ENCODE peak calls at places on chromosomes 12 and 14, in four cellular contexts. L, V, D and K are unnamed samples.

GRCh38 chr14:67510836-67511235 is 22.3 kb upstream of the PLEKHH1 start:
- DNase-seq in D (no peak), V (no peak), L (no peak), K (no peak)

GRCh38 chr12:91181053-91181452 is 1.6 kb downstream of the DCN start:
- DNase-seq in L (no peak), V (no peak), D (no peak), K (no peak)

GRCh38 chr12:69154585-69155363 is 84.6 kb upstream of the CPSF6 start:
- DNase-seq in D (peak), L (peak), V (peak), K (peak)

GRCh38 chr14:94575730-94576585 is 5.3 kb upstream of the SERPINA5 start:
- DNase-seq in L (no peak), V (no peak), D (no peak), K (no peak)

GRCh38 chr12:50006754-50007442 is 18.4 kb downstream of the RACGAP1 start:
- DNase-seq in D (no peak), V (no peak), L (no peak), K (no peak)

GRCh38 chr12:45008211-45008610 is 42.7 kb downstream of the DBX2 start:
- DNase-seq in V (no peak), D (no peak), L (no peak), K (no peak)

GRCh38 chr12:95984685-95985084 is 11.5 kb downstream of the HAL start:
- DNase-seq in V (no peak), D (no peak), L (no peak), K (no peak)

GRCh38 chr14:69357544-69358200 is 40.4 kb downstream of the ERH start:
- DNase-seq in V (no peak), L (no peak), D (no peak), K (no peak)

GRCh38 chr12:124195226-124195938 is 99.5 kb upstream of the RFLNA start:
- DNase-seq in D (no peak), V (peak), L (no peak), K (no peak)

GRCh38 chr12:47362131-47362686 is 282.4 kb upstream of the AMIGO2 start:
- DNase-seq in D (no peak), L (no peak), V (no peak), K (no peak)

GRCh38 chr14:92500491-92500941 is 13.1 kb upstream of the RIN3 start:
- DNase-seq in D (no peak), L (no peak), V (peak), K (no peak)

GRCh38 chr14:21069388-21070082 is 569 bp upstream of the ARHGEF40 start:
- DNase-seq in D (no peak), V (peak), L (peak), K (no peak)

GRCh38 chr14:24368562-24369252 is 723 bp downstream of the NFATC4 start:
- DNase-seq in V (peak), D (no peak), L (peak), K (no peak)

GRCh38 chr14:105473677-105474477 is 744 bp upstream of the CRIP2 start:
- DNase-seq in D (peak), V (peak), L (peak), K (peak)

GRCh38 chr12:11958216-11959091 is 112.3 kb upstream of the BCL2L14 start:
- DNase-seq in L (peak), D (no peak), V (no peak), K (peak)

GRCh38 chr12:127083028-127083949 is 1183.7 kb upstream of the TMEM132C start:
- DNase-seq in D (no peak), L (peak), V (no peak), K (peak)

GRCh38 chr14:72948481-72949138 is 22.3 kb downstream of the DCAF4 start:
- DNase-seq in D (peak), L (peak), V (peak), K (peak)

GRCh38 chr12:122753213-122753571 is 568 bp downstream of the DENR start:
- DNase-seq in L (no peak), D (no peak), V (no peak), K (no peak)

GRCh38 chr12:70581199-70581598 is 56.0 kb downstream of the PTPRB start:
- DNase-seq in L (no peak), V (no peak), D (no peak), K (no peak)

GRCh38 chr14:101072070-101072469 is 168.5 kb upstream of the RTL1 start:
- DNase-seq in L (no peak), D (no peak), V (no peak), K (no peak)

GRCh38 chr14:61472801-61473376 is 151.5 kb downstream of the PRKCH start:
- DNase-seq in L (no peak), V (no peak), D (peak), K (no peak)

GRCh38 chr12:20486233-20486632 is 117.9 kb downstream of the PDE3A start:
- DNase-seq in L (no peak), D (no peak), V (no peak), K (no peak)

GRCh38 chr14:50768693-50769092 is 62.3 kb downstream of the NIN start:
- DNase-seq in V (no peak), D (no peak), L (no peak), K (no peak)

GRCh38 chr12:91091916-91092715 is 19.2 kb downstream of the LUM start:
- DNase-seq in V (no peak), D (no peak), L (no peak), K (no peak)

GRCh38 chr12:107610030-107610859 is 75.4 kb upstream of the PWP1 start:
- DNase-seq in L (peak), D (no peak), V (peak), K (peak)

GRCh38 chr14:65808390-65808789 is 395.9 kb downstream of the FUT8 start:
- DNase-seq in V (no peak), D (no peak), L (no peak), K (no peak)

GRCh38 chr12:48424644-48425043 is 47.7 kb upstream of the ANP32D start:
- DNase-seq in D (no peak), L (no peak), V (no peak), K (no peak)

GRCh38 chr12:7369274-7369729 is 65.4 kb downstream of the ACSM4 start:
- DNase-seq in D (no peak), L (no peak), V (peak), K (peak)

GRCh38 chr12:71312767-71313375 is 126.7 kb upstream of the LGR5 start:
- DNase-seq in L (peak), V (no peak), D (no peak), K (no peak)

GRCh38 chr14:22008098-22008412 is 334.4 kb upstream of the OR4E1 start:
- DNase-seq in D (no peak), V (no peak), L (no peak), K (no peak)

GRCh38 chr12:70449758-70450341 is 83.8 kb downstream of the KCNMB4 start:
- DNase-seq in L (no peak), V (no peak), D (no peak), K (no peak)

GRCh38 chr12:65952737-65953209 is 128.5 kb downstream of the HMGA2 start:
- DNase-seq in L (no peak), V (no peak), D (no peak), K (peak)

GRCh38 chr14:95667251-95667693 is 19.0 kb upstream of the TCL1B start:
- DNase-seq in V (no peak), D (no peak), L (no peak), K (no peak)

GRCh38 chr14:105162374-105162979 is 6.1 kb downstream of the JAG2 start:
- DNase-seq in D (no peak), L (no peak), V (no peak), K (no peak)

GRCh38 chr12:66741919-66742318 is 63.0 kb upstream of the GRIP1 start:
- DNase-seq in D (no peak), V (no peak), L (no peak), K (no peak)

GRCh38 chr14:71780075-71780474 is 152.2 kb upstream of the RGS6 start:
- DNase-seq in L (no peak), V (no peak), D (no peak), K (no peak)

GRCh38 chr14:104864267-104865068 is 600 bp upstream of the CEP170B start:
- DNase-seq in V (no peak), D (no peak), L (peak), K (peak)

GRCh38 chr14:20499108-20499507 is 6.2 kb upstream of the RNASE10 start:
- DNase-seq in V (no peak), L (no peak), D (no peak), K (no peak)